ENCODE peak calls at places on chromosome 22, in five cellular contexts. One of them, this sample, is unnamed.

GRCh38 chr22:22021160-22021750 is 38.7 kb upstream of the TOP3B start:
- DNase-seq in AG09309: no peak
- DNase-seq in heart right ventricle: no peak
- DNase-seq in HL-60: no peak
- DNase-seq in epithelial cell of esophagus: peak
- DNase-seq in this sample: no peak

GRCh38 chr22:22397292-22397870 is 111.2 kb downstream of the ZNF280B start:
- DNase-seq in epithelial cell of esophagus: peak
- DNase-seq in heart right ventricle: no peak
- DNase-seq in HL-60: no peak
- DNase-seq in AG09309: no peak
- DNase-seq in this sample: no peak

GRCh38 chr22:21739828-21740377 is 4.3 kb upstream of the YPEL1 start:
- DNase-seq in AG09309: no peak
- DNase-seq in HL-60: no peak
- DNase-seq in epithelial cell of esophagus: no peak
- DNase-seq in heart right ventricle: no peak
- DNase-seq in this sample: no peak

GRCh38 chr22:29224121-29224858 is 18.6 kb downstream of the EMID1 start:
- DNase-seq in heart right ventricle: no peak
- DNase-seq in epithelial cell of esophagus: no peak
- DNase-seq in AG09309: no peak
- DNase-seq in HL-60: no peak
- DNase-seq in this sample: no peak

GRCh38 chr22:40665312-40665711 is 14.0 kb upstream of the MCHR1 start:
- DNase-seq in epithelial cell of esophagus: no peak
- DNase-seq in AG09309: peak
- DNase-seq in heart right ventricle: peak
- DNase-seq in HL-60: no peak
- DNase-seq in this sample: no peak

GRCh38 chr22:17430298-17430900 is 61.1 kb downstream of the CECR2 start:
- DNase-seq in AG09309: no peak
- DNase-seq in HL-60: no peak
- DNase-seq in heart right ventricle: no peak
- DNase-seq in epithelial cell of esophagus: peak
- DNase-seq in this sample: no peak

GRCh38 chr22:37187891-37188761 is at the start of gene C1QTNF6:
- DNase-seq in epithelial cell of esophagus: peak
- DNase-seq in AG09309: no peak
- DNase-seq in HL-60: no peak
- DNase-seq in heart right ventricle: peak
- DNase-seq in this sample: peak

GRCh38 chr22:21791635-21792625 is 56.3 kb upstream of the YPEL1 start:
- DNase-seq in heart right ventricle: no peak
- DNase-seq in HL-60: no peak
- DNase-seq in AG09309: no peak
- DNase-seq in epithelial cell of esophagus: peak
- DNase-seq in this sample: no peak

GRCh38 chr22:28023774-28024173 is 104.7 kb upstream of the PITPNB start:
- DNase-seq in AG09309: no peak
- DNase-seq in HL-60: no peak
- DNase-seq in heart right ventricle: no peak
- DNase-seq in epithelial cell of esophagus: no peak
- DNase-seq in this sample: no peak

GRCh38 chr22:38777087-38777671 is 16.8 kb downstream of the DNAL4 start:
- DNase-seq in HL-60: no peak
- DNase-seq in AG09309: no peak
- DNase-seq in epithelial cell of esophagus: no peak
- DNase-seq in heart right ventricle: no peak
- DNase-seq in this sample: no peak

GRCh38 chr22:37744589-37744988 is 47.7 kb downstream of the TRIOBP start:
- DNase-seq in heart right ventricle: no peak
- DNase-seq in AG09309: no peak
- DNase-seq in epithelial cell of esophagus: no peak
- DNase-seq in HL-60: no peak
- DNase-seq in this sample: no peak

GRCh38 chr22:34427436-34427835 is 507.2 kb upstream of the LARGE1 start:
- DNase-seq in heart right ventricle: no peak
- DNase-seq in HL-60: no peak
- DNase-seq in AG09309: no peak
- DNase-seq in epithelial cell of esophagus: no peak
- DNase-seq in this sample: no peak

GRCh38 chr22:36608987-36609386 is 80.0 kb upstream of the EIF3D start:
- DNase-seq in epithelial cell of esophagus: no peak
- DNase-seq in HL-60: no peak
- DNase-seq in heart right ventricle: no peak
- DNase-seq in AG09309: no peak
- DNase-seq in this sample: no peak

GRCh38 chr22:41407433-41407832 is 25.7 kb downstream of the TEF start:
- DNase-seq in AG09309: no peak
- DNase-seq in epithelial cell of esophagus: no peak
- DNase-seq in heart right ventricle: no peak
- DNase-seq in HL-60: no peak
- DNase-seq in this sample: no peak

GRCh38 chr22:44455151-44455962 is 42.7 kb downstream of the RTL6 start:
- DNase-seq in HL-60: no peak
- DNase-seq in heart right ventricle: no peak
- DNase-seq in AG09309: no peak
- DNase-seq in epithelial cell of esophagus: peak
- DNase-seq in this sample: no peak

GRCh38 chr22:23450434-23450795 is 129.7 kb downstream of the IGLL1 start:
- DNase-seq in HL-60: no peak
- DNase-seq in AG09309: no peak
- DNase-seq in heart right ventricle: no peak
- DNase-seq in epithelial cell of esophagus: no peak
- DNase-seq in this sample: no peak

GRCh38 chr22:23457586-23457985 is 122.5 kb downstream of the IGLL1 start:
- DNase-seq in HL-60: no peak
- DNase-seq in epithelial cell of esophagus: no peak
- DNase-seq in AG09309: no peak
- DNase-seq in heart right ventricle: no peak
- DNase-seq in this sample: no peak

GRCh38 chr22:23446796-23447350 is 133.2 kb downstream of the IGLL1 start:
- DNase-seq in AG09309: no peak
- DNase-seq in heart right ventricle: no peak
- DNase-seq in HL-60: no peak
- DNase-seq in epithelial cell of esophagus: no peak
- DNase-seq in this sample: no peak

GRCh38 chr22:23453277-23453676 is 126.8 kb downstream of the IGLL1 start:
- DNase-seq in HL-60: no peak
- DNase-seq in heart right ventricle: no peak
- DNase-seq in AG09309: no peak
- DNase-seq in epithelial cell of esophagus: no peak
- DNase-seq in this sample: no peak

DNA sequence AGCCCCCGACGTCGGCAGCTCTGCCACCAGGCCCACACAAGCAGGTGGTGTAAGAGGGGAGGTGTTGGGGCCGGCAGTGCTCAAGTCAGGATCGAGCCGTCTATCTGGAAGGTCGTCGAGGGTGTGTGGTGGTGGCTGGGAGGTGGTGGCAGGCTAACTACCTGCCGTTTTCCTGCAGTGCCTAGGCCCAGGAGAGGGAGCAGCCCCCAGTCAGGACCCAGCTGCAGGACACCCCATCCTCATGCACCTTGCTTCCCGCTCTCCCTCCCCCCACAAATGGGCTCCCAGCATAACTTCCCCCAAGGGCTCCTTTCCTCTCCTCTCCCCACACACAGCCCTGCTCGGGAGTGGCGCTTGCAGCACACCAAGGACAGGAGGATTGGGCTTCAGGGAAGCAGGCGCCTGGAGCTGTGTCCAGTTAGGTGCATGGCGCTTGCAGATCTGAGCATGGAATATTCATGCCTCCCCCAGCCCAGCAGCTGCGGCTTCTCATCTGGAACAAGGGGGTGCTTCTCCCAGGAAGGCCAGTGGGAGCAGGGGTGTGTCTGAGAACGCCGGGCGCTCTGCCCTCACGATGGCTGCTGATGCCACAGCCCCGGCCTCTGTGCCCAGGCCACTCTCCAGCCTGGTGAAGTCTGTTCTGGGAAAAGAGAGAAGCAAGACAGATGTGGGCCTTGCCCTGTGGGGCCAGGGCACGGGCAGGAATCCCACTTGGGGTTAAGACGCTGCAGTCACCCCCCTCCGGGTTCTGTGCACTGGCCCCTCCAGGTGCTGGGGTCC is 127.7 kb downstream of the IGLL1 start:
- DNase-seq in HL-60: no peak
- DNase-seq in AG09309: no peak
- DNase-seq in epithelial cell of esophagus: no peak
- DNase-seq in heart right ventricle: no peak
- DNase-seq in this sample: no peak
- TF ChIP-seq CTCF in HL-60: no peak
- TF ChIP-seq CTCF in AG09309: no peak
- TF ChIP-seq CTCF in epithelial cell of esophagus: no peak
- TF ChIP-seq CTCF in heart right ventricle: no peak
- TF ChIP-seq CTCF in this sample: no peak

GRCh38 chr22:43014062-43014875 is 680 bp downstream of the PACSIN2 start:
- DNase-seq in epithelial cell of esophagus: peak
- DNase-seq in HL-60: peak
- DNase-seq in heart right ventricle: peak
- DNase-seq in AG09309: no peak
- DNase-seq in this sample: peak
- H3K4me3 ChIP-seq in epithelial cell of esophagus: peak
- H3K4me3 ChIP-seq in HL-60: peak
- H3K4me3 ChIP-seq in heart right ventricle: peak
- H3K4me3 ChIP-seq in AG09309: peak
- H3K4me3 ChIP-seq in this sample: peak

DNA sequence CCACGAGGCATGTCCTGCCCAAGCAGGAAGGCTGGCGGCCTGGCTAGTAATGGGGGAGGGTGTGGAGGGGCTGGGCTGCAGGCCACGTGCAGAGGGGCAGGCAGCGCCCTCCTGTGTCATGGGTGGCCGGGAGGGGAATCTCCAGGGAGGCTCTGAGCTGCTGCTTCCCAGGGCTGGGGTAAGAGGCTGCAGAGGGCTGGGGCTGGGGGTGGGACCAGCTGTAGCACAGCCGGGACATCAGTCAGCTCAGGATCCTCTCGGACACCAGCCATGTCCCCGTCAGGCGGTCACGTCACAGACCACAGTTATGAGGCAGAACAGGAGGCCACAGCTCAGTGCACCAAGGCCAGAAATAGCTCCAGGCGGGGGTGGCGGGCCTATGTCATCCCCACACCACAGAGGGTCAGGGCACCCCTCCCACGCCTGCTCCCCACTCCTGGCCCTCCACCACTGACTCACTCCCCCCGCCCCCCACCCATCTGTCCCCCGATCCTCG is 21.1 kb downstream of the RTN4R start:
- DNase-seq in HL-60: no peak
- DNase-seq in AG09309: no peak
- DNase-seq in heart right ventricle: no peak
- DNase-seq in epithelial cell of esophagus: no peak
- DNase-seq in this sample: peak
- TF ChIP-seq CTCF in HL-60: no peak
- TF ChIP-seq CTCF in AG09309: no peak
- TF ChIP-seq CTCF in heart right ventricle: no peak
- TF ChIP-seq CTCF in epithelial cell of esophagus: no peak
- TF ChIP-seq CTCF in this sample: no peak

GRCh38 chr22:46176508-46177003 is 26.2 kb downstream of the PPARA start:
- DNase-seq in AG09309: no peak
- DNase-seq in epithelial cell of esophagus: no peak
- DNase-seq in heart right ventricle: no peak
- DNase-seq in HL-60: no peak
- DNase-seq in this sample: no peak

GRCh38 chr22:46172522-46172921 is 22.2 kb downstream of the PPARA start:
- DNase-seq in heart right ventricle: no peak
- DNase-seq in AG09309: no peak
- DNase-seq in HL-60: no peak
- DNase-seq in epithelial cell of esophagus: no peak
- DNase-seq in this sample: no peak

GRCh38 chr22:46178755-46179505 is 28.6 kb downstream of the PPARA start:
- DNase-seq in AG09309: no peak
- DNase-seq in HL-60: no peak
- DNase-seq in heart right ventricle: no peak
- DNase-seq in epithelial cell of esophagus: peak
- DNase-seq in this sample: no peak

GRCh38 chr22:46173152-46173551 is 22.8 kb downstream of the PPARA start:
- DNase-seq in heart right ventricle: no peak
- DNase-seq in HL-60: no peak
- DNase-seq in epithelial cell of esophagus: no peak
- DNase-seq in AG09309: no peak
- DNase-seq in this sample: no peak

DNA sequence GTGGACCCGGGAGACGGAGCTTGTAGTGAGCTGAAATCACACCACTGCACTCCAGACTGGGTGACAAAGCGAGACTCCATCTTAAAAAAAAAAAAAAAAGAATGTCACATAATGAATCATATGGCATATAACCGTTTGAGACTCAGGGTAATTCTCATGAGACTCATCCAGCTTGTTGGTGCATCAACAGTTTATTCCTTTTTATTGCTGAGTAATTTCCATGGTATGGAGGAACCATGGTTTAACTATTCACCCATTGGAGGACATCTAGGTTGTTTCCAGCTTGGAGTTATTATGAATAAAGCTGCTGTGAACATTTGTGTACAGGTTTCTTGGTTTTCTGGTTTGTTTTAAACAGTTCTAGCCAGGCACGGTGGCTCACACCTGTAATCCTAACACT is 25.3 kb downstream of the PPARA start:
- DNase-seq in heart right ventricle: no peak
- DNase-seq in AG09309: peak
- DNase-seq in HL-60: no peak
- DNase-seq in epithelial cell of esophagus: peak
- DNase-seq in this sample: no peak
- H3K4me3 ChIP-seq in heart right ventricle: no peak
- H3K4me3 ChIP-seq in AG09309: no peak
- H3K4me3 ChIP-seq in HL-60: no peak
- H3K4me3 ChIP-seq in epithelial cell of esophagus: no peak
- H3K4me3 ChIP-seq in this sample: no peak

DNA sequence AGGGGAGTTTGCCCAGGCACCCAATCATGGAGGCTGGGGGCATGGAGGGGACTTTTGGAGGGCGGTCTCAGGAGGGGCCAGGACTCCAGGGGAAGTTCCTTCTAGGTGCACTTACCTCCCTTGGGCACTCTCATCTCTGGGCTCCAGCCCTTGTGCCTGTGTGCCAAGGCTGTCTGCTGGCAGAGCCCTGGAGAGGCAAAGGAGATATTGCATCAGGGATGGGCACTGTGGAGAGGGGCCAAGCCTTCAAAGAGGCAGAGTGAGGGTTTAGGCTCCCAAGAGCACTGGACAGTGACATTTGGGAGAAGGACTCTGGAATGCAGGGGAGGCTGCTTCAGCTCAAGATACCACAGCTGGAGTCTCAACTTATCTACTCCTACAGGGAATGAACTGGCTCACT is 32.2 kb upstream of the TFIP11 start:
- DNase-seq in HL-60: no peak
- DNase-seq in epithelial cell of esophagus: no peak
- DNase-seq in heart right ventricle: no peak
- DNase-seq in AG09309: no peak
- DNase-seq in this sample: no peak
- TF ChIP-seq CTCF in HL-60: no peak
- TF ChIP-seq CTCF in epithelial cell of esophagus: no peak
- TF ChIP-seq CTCF in heart right ventricle: no peak
- TF ChIP-seq CTCF in AG09309: no peak
- TF ChIP-seq CTCF in this sample: no peak

DNA sequence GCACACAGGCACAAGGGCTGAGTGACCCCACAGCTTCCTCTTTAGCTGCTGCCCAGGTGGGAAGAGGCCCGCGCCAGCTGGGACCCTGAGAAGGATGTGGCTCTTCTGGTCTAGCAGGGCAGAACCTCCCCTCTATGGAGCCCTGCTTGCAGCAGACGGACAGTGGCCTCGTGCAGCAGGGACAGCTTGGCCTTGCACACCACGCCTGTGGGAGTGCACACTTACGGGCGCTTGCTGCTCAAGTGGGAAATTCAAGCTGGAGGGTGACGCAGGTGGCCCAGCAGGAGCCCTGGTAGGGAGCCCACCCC is 971.4 kb downstream of the BRD1 start:
- DNase-seq in epithelial cell of esophagus: no peak
- DNase-seq in heart right ventricle: no peak
- DNase-seq in AG09309: no peak
- DNase-seq in HL-60: no peak
- DNase-seq in this sample: no peak
- H3K4me3 ChIP-seq in epithelial cell of esophagus: no peak
- H3K4me3 ChIP-seq in heart right ventricle: no peak
- H3K4me3 ChIP-seq in AG09309: no peak
- H3K4me3 ChIP-seq in HL-60: no peak
- H3K4me3 ChIP-seq in this sample: no peak